ENCODE peak calls at places on chromosomes 16 and 17, in five cellular contexts. J, D, B, R and A are unnamed samples.

GRCh38 chr17:42982266-42982665 is 1.9 kb downstream of the RUNDC1 start:
- DNase-seq in J (no peak), D (no peak), B (no peak), R (no peak), A (no peak)

GRCh38 chr17:73228748-73229236 is 32.9 kb downstream of the CPSF4L start:
- DNase-seq in J (peak), D (peak), B (no peak), R (no peak), A (no peak)

GRCh38 chr16:22945361-22945760 is 131.4 kb downstream of the HS3ST2 start:
- DNase-seq in J (no peak), D (no peak), B (no peak), R (no peak), A (no peak)

GRCh38 chr17:62689441-62690167 is 62.1 kb downstream of the MRC2 start:
- DNase-seq in J (no peak), D (no peak), B (no peak), R (no peak), A (no peak)

GRCh38 chr17:73343168-73343634 is 31.4 kb upstream of the CDC42EP4 start:
- DNase-seq in J (peak), D (peak), B (no peak), R (no peak), A (peak)

GRCh38 chr17:58176200-58176599 is 9.4 kb downstream of the OR4D2 start:
- DNase-seq in J (no peak), D (no peak), B (no peak), R (no peak), A (no peak)

GRCh38 chr17:79905832-79906231 is 66.6 kb upstream of the CBX4 start:
- DNase-seq in J (no peak), D (no peak), B (no peak), R (no peak), A (no peak)

GRCh38 chr16:88732172-88732960 is 26.1 kb downstream of the CTU2 start:
- DNase-seq in J (no peak), D (no peak), B (no peak), R (no peak), A (no peak)

GRCh38 chr16:89193021-89193575 is 7.2 kb downstream of the SLC22A31 start:
- DNase-seq in J (no peak), D (no peak), B (no peak), R (no peak), A (no peak)

GRCh38 chr16:87443031-87443430 is 49.8 kb downstream of the ZCCHC14 start:
- DNase-seq in J (no peak), D (no peak), B (no peak), R (no peak), A (no peak)

GRCh38 chr16:29811896-29812665 is at the start of gene PRRT2:
- DNase-seq in J (no peak), D (peak), B (peak), R (peak), A (peak)

GRCh38 chr17:82396601-82397435 is 21.3 kb upstream of the HEXD start:
- DNase-seq in J (no peak), D (no peak), B (no peak), R (no peak), A (no peak)

GRCh38 chr17:21495281-21495680 is 119.1 kb downstream of the KCNJ12 start:
- DNase-seq in J (no peak), D (no peak), B (no peak), R (no peak), A (no peak)

DNA sequence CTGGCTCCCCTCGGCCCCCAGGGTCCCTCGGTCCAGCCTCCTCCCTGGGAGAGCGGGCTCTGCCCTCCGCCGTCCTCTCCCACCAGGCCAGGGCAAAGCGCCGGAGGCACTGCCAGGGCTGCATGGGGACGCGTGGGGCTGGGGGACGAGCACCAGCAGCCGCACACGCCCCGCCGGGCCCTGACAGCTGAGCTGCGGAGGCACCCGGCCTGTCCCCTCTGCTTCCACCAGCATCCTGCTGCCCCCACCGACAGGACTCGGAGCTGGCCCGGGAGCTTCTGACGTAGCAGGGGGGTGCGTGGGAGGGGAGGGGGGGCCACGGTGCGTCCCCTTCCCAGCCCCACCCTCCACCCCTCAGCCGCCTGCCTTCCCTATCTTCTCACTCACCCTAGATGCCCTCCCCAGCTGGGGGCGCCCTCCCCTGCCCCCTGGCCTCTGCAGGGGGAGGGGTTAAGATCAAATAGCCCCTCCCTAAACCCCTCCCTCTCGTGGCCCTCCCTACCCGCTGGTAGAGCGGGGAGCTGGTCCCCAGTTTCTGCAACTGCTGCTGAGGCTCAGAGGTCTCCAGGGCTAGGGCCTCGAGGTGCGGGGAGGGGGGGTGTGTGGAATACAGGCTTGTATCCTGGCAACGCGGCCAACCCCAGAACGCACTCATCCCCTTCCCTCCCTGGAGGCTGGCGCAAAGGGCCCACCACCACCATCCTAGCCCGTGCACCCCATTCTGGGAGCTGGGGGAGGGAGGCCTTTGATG is 1.1 kb downstream of the SRCIN1 start:
- DNase-seq in J (no peak), D (no peak), B (peak), R (peak), A (peak)
- TF ChIP-seq CTCF in J (no peak), D (no peak), B (no peak), R (no peak), A (peak)

GRCh38 chr17:41486809-41487530 is 2.7 kb downstream of the KRT36 start:
- DNase-seq in J (no peak), D (no peak), B (peak), R (peak), A (peak)
- TF ChIP-seq CTCF in J (peak), D (peak), B (peak), R (no peak), A (peak)

GRCh38 chr17:45284176-45285140 is 22.6 kb upstream of the SPATA32 start:
- DNase-seq in J (no peak), D (peak), B (peak), R (peak), A (no peak)
- TF ChIP-seq CTCF in J (peak), D (no peak), B (peak), R (no peak), A (peak)

GRCh38 chr17:60506312-60506711 is 19.7 kb downstream of the APPBP2 start:
- DNase-seq in J (no peak), D (no peak), B (no peak), R (no peak), A (no peak)

GRCh38 chr17:60502145-60502544 is 23.9 kb downstream of the APPBP2 start:
- DNase-seq in J (no peak), D (no peak), B (no peak), R (no peak), A (no peak)

GRCh38 chr17:60496051-60496450 is 30.0 kb downstream of the APPBP2 start:
- DNase-seq in J (no peak), D (no peak), B (no peak), R (no peak), A (no peak)

GRCh38 chr17:60501589-60501988 is 24.5 kb downstream of the APPBP2 start:
- DNase-seq in J (no peak), D (no peak), B (no peak), R (no peak), A (no peak)
- TF ChIP-seq CTCF in J (no peak), D (no peak), B (no peak), R (no peak), A (no peak)

GRCh38 chr16:68517606-68518161 is 21.4 kb upstream of the ZFP90 start:
- DNase-seq in J (no peak), D (no peak), B (no peak), R (no peak), A (no peak)
- TF ChIP-seq CTCF in J (no peak), D (no peak), B (no peak), R (no peak), A (no peak)

DNA sequence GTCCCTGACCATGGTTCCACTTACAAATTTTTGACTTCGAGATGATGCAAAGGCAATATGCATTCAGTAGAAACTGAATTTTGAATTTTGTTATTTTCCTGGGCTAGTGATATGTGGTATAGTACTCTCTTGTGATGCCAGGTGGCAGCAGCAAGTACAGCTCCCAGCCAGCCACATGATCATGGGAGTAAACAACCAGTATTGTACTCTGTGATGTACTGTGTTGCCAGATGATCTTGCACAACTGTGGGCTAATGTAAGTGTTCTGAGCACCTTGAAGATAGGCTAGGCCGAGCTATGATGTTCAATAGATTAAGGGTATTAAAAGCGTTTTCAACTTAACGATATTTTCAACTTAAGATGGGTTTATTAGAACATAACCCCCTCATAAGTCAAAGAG is 250.8 kb downstream of the STX8 start:
- DNase-seq in J (no peak), D (no peak), B (no peak), R (no peak), A (no peak)
- TF ChIP-seq CTCF in J (no peak), D (no peak), B (no peak), R (no peak), A (no peak)